ENCODE peak calls at places on chromosome 9, in seven cellular contexts. C is MM.1S; S is NCI-H1092; L is AG09319; Z is WTC11; K is HEK293T; V is naive thymus-derived CD4-positive, alpha-beta T cell. F is an unnamed sample.

GRCh38 chr9:102101723-102102122 is 363.3 kb upstream of the GRIN3A start:
- DNase-seq in C (no peak), S (no peak), L (no peak), Z (no peak), K (no peak), V (no peak), F (no peak)

GRCh38 chr9:109456811-109457210 is 41.3 kb downstream of the PTPN3 start:
- DNase-seq in C (no peak), S (no peak), L (no peak), Z (no peak), K (no peak), V (no peak), F (no peak)

GRCh38 chr9:91646702-91647101 is 223.1 kb upstream of the NFIL3 start:
- DNase-seq in C (no peak), S (no peak), L (no peak), Z (no peak), K (no peak), V (no peak), F (no peak)

GRCh38 chr9:133146746-133147411 is 16.8 kb downstream of the GBGT1 start:
- DNase-seq in C (no peak), S (no peak), L (no peak), Z (no peak), K (no peak), V (no peak), F (no peak)

GRCh38 chr9:81113408-81114124 is 575.8 kb downstream of the TLE1 start:
- DNase-seq in C (peak; percentile 86), S (peak; percentile 64), L (no peak), Z (no peak), K (no peak), V (no peak), F (peak; percentile 84)

GRCh38 chr9:92737611-92738299 is 26.9 kb downstream of the BICD2 start:
- DNase-seq in C (peak; percentile 78), S (no peak), L (no peak), Z (no peak), K (no peak), V (no peak), F (no peak)

GRCh38 chr9:98410185-98410697 is 154.8 kb upstream of the TBC1D2 start:
- DNase-seq in C (no peak), S (no peak), L (peak; percentile 84), Z (peak; percentile 53), K (peak; percentile 48), V (no peak), F (peak; percentile 2)

GRCh38 chr9:134085674-134086073 is 17.8 kb upstream of the BRD3 start:
- DNase-seq in C (no peak), S (no peak), L (no peak), Z (no peak), K (no peak), V (no peak), F (no peak)

GRCh38 chr9:133163559-133164208 is at the start of gene GBGT1:
- DNase-seq in C (no peak), S (no peak), L (no peak), Z (peak; percentile 83), K (no peak), V (no peak), F (peak; percentile 66)

GRCh38 chr9:677461-678097 is 163.9 kb upstream of the DMRT1 start:
- DNase-seq in C (peak; percentile 57), S (no peak), L (no peak), Z (no peak), K (no peak), V (no peak), F (no peak)

GRCh38 chr9:83304686-83305085 is 233.5 kb downstream of the FRMD3 start:
- DNase-seq in C (no peak), S (peak; percentile 95), L (peak; percentile 80), Z (no peak), K (no peak), V (no peak), F (no peak)

F was measured in AML-193.